ENCODE peak calls at places on chromosomes 11 and 22, in seven cellular contexts. F is neuronal stem cell, W is right atrium auricular region, D is thoracic aorta, H is body of pancreas, P is prostate gland, B is breast epithelium. Y is an unnamed sample.

GRCh38 chr22:23621082-23621780 is 10.9 kb downstream of the DRICH1 start:
- DNase-seq in F (no peak), W (no peak), D (no peak), H (no peak), P (no peak), B (no peak), Y (no peak)

GRCh38 chr22:28594076-28594783 is 85.4 kb downstream of the TTC28 start:
- DNase-seq in F (no peak), W (no peak), D (no peak), H (no peak), P (no peak), B (no peak), Y (no peak)

GRCh38 chr11:97772696-97773095 is 1248.1 kb upstream of the CNTN5 start:
- DNase-seq in F (no peak), W (no peak), D (no peak), H (no peak), P (no peak), B (no peak), Y (no peak)

GRCh38 chr11:6505577-6506240 is 8.6 kb downstream of the DNHD1 start:
- DNase-seq in F (no peak), W (no peak), D (no peak), H (peak; percentile 15), P (peak; percentile 25), B (no peak), Y (peak; percentile 47)

GRCh38 chr22:44404341-44405020 is 91.7 kb upstream of the SHISAL1 start:
- DNase-seq in F (no peak), W (no peak), D (no peak), H (no peak), P (no peak), B (no peak), Y (no peak)

GRCh38 chr22:24938741-24939341 is 7.7 kb downstream of the LHFPL7 start:
- DNase-seq in F (no peak), W (no peak), D (no peak), H (peak; percentile 41), P (peak; percentile 39), B (no peak), Y (peak; percentile 54)

GRCh38 chr22:48662476-48663150 is 1165.1 kb downstream of the BRD1 start:
- DNase-seq in F (no peak), W (no peak), D (no peak), H (no peak), P (no peak), B (no peak), Y (no peak)

GRCh38 chr22:23305922-23306374 is 125.6 kb downstream of the BCR start:
- DNase-seq in F (no peak), W (peak; percentile 92), D (peak; percentile 43), H (peak; percentile 57), P (peak; percentile 33), B (no peak), Y (peak; percentile 33)

GRCh38 chr11:2416765-2417164 is 16.2 kb downstream of the TSSC4 start:
- DNase-seq in F (no peak), W (no peak), D (no peak), H (no peak), P (no peak), B (no peak), Y (no peak)

GRCh38 chr11:73396251-73396930 is 20.2 kb downstream of the RELT start:
- DNase-seq in F (no peak), W (no peak), D (no peak), H (no peak), P (no peak), B (no peak), Y (no peak)

GRCh38 chr11:73395297-73396208 is 19.4 kb downstream of the RELT start:
- DNase-seq in F (no peak), W (no peak), D (no peak), H (no peak), P (no peak), B (no peak), Y (no peak)

GRCh38 chr11:73393479-73394415 is 17.5 kb downstream of the RELT start:
- DNase-seq in F (peak; percentile 63), W (peak; percentile 78), D (no peak), H (peak; percentile 86), P (peak; percentile 65), B (peak; percentile 37), Y (peak; percentile 84)

GRCh38 chr11:73393011-73393380 is 16.8 kb downstream of the RELT start:
- DNase-seq in F (no peak), W (no peak), D (no peak), H (no peak), P (no peak), B (no peak), Y (no peak)

DNA sequence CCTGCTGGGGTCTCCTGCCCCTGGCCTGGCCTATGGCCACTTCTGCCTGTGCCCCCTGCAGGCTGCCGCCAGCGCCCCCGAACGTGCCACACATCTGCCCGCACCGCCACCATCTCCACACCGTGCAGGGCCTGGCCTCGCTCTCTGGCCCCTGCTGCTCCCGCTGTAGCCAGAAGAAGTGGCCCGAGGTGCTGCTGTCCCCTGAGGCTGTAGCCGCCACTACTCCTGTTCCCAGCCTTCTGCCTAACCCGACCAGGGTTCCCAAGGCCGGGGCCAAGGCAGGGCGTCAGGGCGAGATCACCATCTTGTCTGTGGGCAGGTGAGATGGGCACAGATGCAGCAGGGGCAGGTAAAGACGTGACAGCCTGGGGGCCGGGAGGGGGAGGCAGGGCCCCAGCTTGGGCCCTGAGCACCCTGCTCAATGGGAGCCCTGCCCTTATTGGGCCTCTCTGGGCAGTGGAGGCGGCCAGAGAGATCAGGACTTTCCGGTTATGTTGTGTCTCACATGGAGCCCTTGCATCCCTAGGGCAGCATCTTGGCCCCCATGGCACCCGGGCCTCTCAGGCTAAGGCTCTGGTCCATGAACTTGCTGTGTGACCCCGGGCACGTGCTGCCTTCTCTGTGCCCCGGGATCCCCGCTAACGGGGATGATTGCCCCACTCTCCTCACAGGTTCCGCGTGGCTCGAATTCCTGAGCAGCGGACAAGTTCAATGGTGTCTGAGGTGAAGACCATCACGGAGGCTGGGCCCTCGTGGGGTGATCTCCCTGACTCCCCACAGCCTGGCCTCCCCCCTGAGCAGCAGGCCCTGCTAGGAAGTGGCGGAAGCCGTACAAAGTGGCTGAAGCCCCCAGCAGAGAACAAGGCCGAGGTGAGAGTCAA is 18.5 kb downstream of the RELT start:
- DNase-seq in F (no peak), W (no peak), D (no peak), H (no peak), P (no peak), B (no peak), Y (no peak)
- H3K4me1 ChIP-seq in F (no peaks in the 10 kb centered on the region), W (peaks cover 2% of the 10 kb centered on the region), D (peaks cover 15% of the 10 kb centered on the region), H (peaks cover 7% of the 10 kb centered on the region), P (no peaks in the 10 kb centered on the region), B (no peaks in the 10 kb centered on the region), Y (no peaks in the 10 kb centered on the region)

GRCh38 chr22:50074551-50075042 is 10.6 kb downstream of the MLC1 start:
- DNase-seq in F (no peak), W (no peak), D (no peak), H (peak; percentile 77), P (no peak), B (no peak), Y (no peak)

GRCh38 chr22:50072167-50072555 is 13.1 kb downstream of the MLC1 start:
- DNase-seq in F (no peak), W (no peak), D (no peak), H (no peak), P (no peak), B (no peak), Y (no peak)

GRCh38 chr22:50071432-50072166 is 13.5 kb upstream of the TTLL8 start:
- DNase-seq in F (no peak), W (no peak), D (no peak), H (no peak), P (no peak), B (no peak), Y (no peak)

GRCh38 chr22:50072714-50073538 is 12.3 kb downstream of the MLC1 start:
- DNase-seq in F (no peak), W (no peak), D (no peak), H (no peak), P (no peak), B (no peak), Y (no peak)

GRCh38 chr22:50074056-50074455 is 11.2 kb downstream of the MLC1 start:
- DNase-seq in F (no peak), W (no peak), D (no peak), H (no peak), P (no peak), B (no peak), Y (no peak)
- H3K4me1 ChIP-seq in F (peaks cover 8% of the 10 kb centered on the region), W (no peaks in the 10 kb centered on the region), D (no peaks in the 10 kb centered on the region), H (peaks cover 5% of the 10 kb centered on the region), P (no peaks in the 10 kb centered on the region), B (no peaks in the 10 kb centered on the region), Y (no peaks in the 10 kb centered on the region)

GRCh38 chr22:32847067-32847491 is 45.6 kb downstream of the TIMP3 start:
- DNase-seq in F (no peak), W (no peak), D (no peak), H (no peak), P (peak; percentile 94), B (peak; percentile 92), Y (no peak)

GRCh38 chr22:32841175-32841574 is 39.7 kb downstream of the TIMP3 start:
- DNase-seq in F (no peak), W (no peak), D (no peak), H (no peak), P (no peak), B (no peak), Y (no peak)

GRCh38 chr22:32843300-32843699 is 41.8 kb downstream of the TIMP3 start:
- DNase-seq in F (no peak), W (no peak), D (no peak), H (no peak), P (no peak), B (no peak), Y (no peak)

GRCh38 chr22:32842486-32842885 is 41.0 kb downstream of the TIMP3 start:
- DNase-seq in F (no peak), W (no peak), D (no peak), H (no peak), P (no peak), B (no peak), Y (no peak)

DNA sequence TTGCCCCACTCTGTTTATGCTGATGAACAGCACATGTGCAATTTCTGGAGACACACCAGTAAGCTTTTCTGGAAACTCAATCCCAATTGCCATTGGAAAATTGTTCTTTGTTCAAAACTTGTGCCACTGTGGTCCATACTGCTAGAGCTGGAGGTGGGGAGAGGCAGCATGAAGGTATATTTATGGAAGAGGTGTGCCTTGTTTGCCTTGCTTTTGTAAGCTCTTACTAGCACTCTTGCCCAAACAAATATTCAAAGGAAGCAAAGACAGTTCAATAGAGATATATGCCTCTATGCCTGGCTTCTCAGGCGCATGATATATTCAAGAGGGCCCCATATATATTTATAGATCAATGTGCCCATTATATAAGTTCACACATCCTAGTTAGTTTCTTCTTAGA is 42.7 kb downstream of the TIMP3 start:
- DNase-seq in F (no peak), W (no peak), D (no peak), H (no peak), P (no peak), B (no peak), Y (no peak)
- H3K4me1 ChIP-seq in F (peaks cover 7% of the 10 kb centered on the region), W (no peaks in the 10 kb centered on the region), D (peaks cover 79% of the 10 kb centered on the region), H (peaks cover 5% of the 10 kb centered on the region), P (peaks cover 12% of the 10 kb centered on the region), B (peaks cover 12% of the 10 kb centered on the region), Y (no peaks in the 10 kb centered on the region)

DNA sequence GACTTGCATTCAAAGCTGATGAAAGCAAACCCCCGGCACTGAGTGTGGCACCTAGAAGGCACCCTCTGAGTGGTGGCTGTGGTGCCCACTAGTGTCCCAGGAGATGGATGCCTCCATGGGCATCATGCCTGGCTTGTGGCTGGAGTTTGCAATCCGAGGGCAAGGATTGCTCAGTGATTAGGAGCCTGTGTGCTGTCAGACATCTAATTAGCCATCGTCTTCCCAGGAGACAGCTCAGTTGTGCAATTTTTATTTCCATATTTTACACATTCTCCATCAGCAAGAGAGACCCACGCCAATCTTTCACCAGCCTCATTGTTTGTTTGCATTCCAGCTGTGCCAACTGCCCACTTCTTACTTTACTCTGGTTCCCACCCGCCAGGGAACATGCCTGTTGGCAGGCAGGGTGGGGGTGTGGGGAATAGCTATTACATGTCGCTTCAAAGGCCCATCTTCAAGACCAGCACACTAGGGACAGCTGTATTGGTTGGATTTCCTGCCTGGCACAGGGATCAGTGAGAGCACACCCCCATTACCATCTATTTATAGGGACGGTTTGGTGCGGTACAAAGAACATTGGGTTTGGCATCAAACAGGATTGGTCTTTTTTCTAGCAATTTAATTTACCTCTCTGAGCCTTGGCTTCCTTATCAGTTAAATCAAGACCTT is 80.8 kb upstream of the NAV2 start:
- DNase-seq in F (no peak), W (no peak), D (no peak), H (no peak), P (no peak), B (peak; percentile 72), Y (no peak)
- H3K4me1 ChIP-seq in F (no peaks in the 10 kb centered on the region), W (no peaks in the 10 kb centered on the region), D (peaks cover 76% of the 10 kb centered on the region), H (no peaks in the 10 kb centered on the region), P (no peaks in the 10 kb centered on the region), B (no peaks in the 10 kb centered on the region), Y (no peaks in the 10 kb centered on the region)

Y was measured in HAP-1.